ENCODE peak calls at places on chromosomes 1 and 21, in eight cellular contexts. One of them, this sample, is unnamed.

GRCh38 chr1:226687476-226687875 is 51.6 kb downstream of the ITPKB start:
- DNase-seq in KBM-7: no peak
- DNase-seq in HAP-1: no peak
- DNase-seq in NCI-H187: no peak
- DNase-seq in endothelial cell: no peak
- DNase-seq in stimulated activated naive CD8-positive, alpha-beta T cell treated with anti-CD3 and anti-CD28 coated beads, Interleukin-15, Interleukin-2, amounts not matched to agents 100 U/mL and 50 U/mL, for 24 hours: peak
- DNase-seq in GM12891: no peak
- DNase-seq in GM04503: no peak
- DNase-seq in this sample: no peak

GRCh38 chr1:181969902-181970301 is 91.6 kb downstream of the ZNF648 start:
- DNase-seq in GM12891: no peak
- DNase-seq in KBM-7: no peak
- DNase-seq in stimulated activated naive CD8-positive, alpha-beta T cell treated with anti-CD3 and anti-CD28 coated beads, Interleukin-15, Interleukin-2, amounts not matched to agents 100 U/mL and 50 U/mL, for 24 hours: no peak
- DNase-seq in endothelial cell: no peak
- DNase-seq in HAP-1: no peak
- DNase-seq in GM04503: no peak
- DNase-seq in NCI-H187: no peak
- DNase-seq in this sample: no peak

GRCh38 chr1:235883261-235883927 is 16.7 kb upstream of the LYST start:
- DNase-seq in HAP-1: no peak
- DNase-seq in GM12891: no peak
- DNase-seq in endothelial cell: no peak
- DNase-seq in GM04503: peak
- DNase-seq in stimulated activated naive CD8-positive, alpha-beta T cell treated with anti-CD3 and anti-CD28 coated beads, Interleukin-15, Interleukin-2, amounts not matched to agents 100 U/mL and 50 U/mL, for 24 hours: peak
- DNase-seq in NCI-H187: no peak
- DNase-seq in KBM-7: no peak
- DNase-seq in this sample: peak

GRCh38 chr21:31326478-31327247 is 17.4 kb downstream of the TIAM1 start:
- DNase-seq in stimulated activated naive CD8-positive, alpha-beta T cell treated with anti-CD3 and anti-CD28 coated beads, Interleukin-15, Interleukin-2, amounts not matched to agents 100 U/mL and 50 U/mL, for 24 hours: peak
- DNase-seq in NCI-H187: no peak
- DNase-seq in GM04503: no peak
- DNase-seq in KBM-7: peak
- DNase-seq in endothelial cell: no peak
- DNase-seq in HAP-1: no peak
- DNase-seq in GM12891: peak
- DNase-seq in this sample: no peak

GRCh38 chr1:207603777-207604176 is 41.2 kb upstream of the CR1L start:
- DNase-seq in GM12891: no peak
- DNase-seq in KBM-7: no peak
- DNase-seq in endothelial cell: no peak
- DNase-seq in HAP-1: no peak
- DNase-seq in stimulated activated naive CD8-positive, alpha-beta T cell treated with anti-CD3 and anti-CD28 coated beads, Interleukin-15, Interleukin-2, amounts not matched to agents 100 U/mL and 50 U/mL, for 24 hours: no peak
- DNase-seq in GM04503: no peak
- DNase-seq in NCI-H187: no peak
- DNase-seq in this sample: peak

GRCh38 chr1:117895482-117896114 is 33.8 kb downstream of the GDAP2 start:
- DNase-seq in endothelial cell: peak
- DNase-seq in GM12891: peak
- DNase-seq in KBM-7: peak
- DNase-seq in HAP-1: peak
- DNase-seq in GM04503: peak
- DNase-seq in NCI-H187: peak
- DNase-seq in stimulated activated naive CD8-positive, alpha-beta T cell treated with anti-CD3 and anti-CD28 coated beads, Interleukin-15, Interleukin-2, amounts not matched to agents 100 U/mL and 50 U/mL, for 24 hours: peak
- DNase-seq in this sample: peak

GRCh38 chr1:229165327-229165726 is 105.6 kb upstream of the RAB4A start:
- DNase-seq in NCI-H187: no peak
- DNase-seq in stimulated activated naive CD8-positive, alpha-beta T cell treated with anti-CD3 and anti-CD28 coated beads, Interleukin-15, Interleukin-2, amounts not matched to agents 100 U/mL and 50 U/mL, for 24 hours: no peak
- DNase-seq in KBM-7: no peak
- DNase-seq in GM12891: no peak
- DNase-seq in endothelial cell: no peak
- DNase-seq in HAP-1: no peak
- DNase-seq in GM04503: no peak
- DNase-seq in this sample: no peak

GRCh38 chr21:42456457-42456856 is 39.6 kb downstream of the RSPH1 start:
- DNase-seq in stimulated activated naive CD8-positive, alpha-beta T cell treated with anti-CD3 and anti-CD28 coated beads, Interleukin-15, Interleukin-2, amounts not matched to agents 100 U/mL and 50 U/mL, for 24 hours: peak
- DNase-seq in KBM-7: no peak
- DNase-seq in GM12891: no peak
- DNase-seq in endothelial cell: no peak
- DNase-seq in NCI-H187: no peak
- DNase-seq in GM04503: no peak
- DNase-seq in HAP-1: no peak
- DNase-seq in this sample: peak

GRCh38 chr1:114352797-114353196 is 158.2 kb downstream of the TRIM33 start:
- DNase-seq in endothelial cell: no peak
- DNase-seq in HAP-1: no peak
- DNase-seq in KBM-7: no peak
- DNase-seq in NCI-H187: no peak
- DNase-seq in GM12891: no peak
- DNase-seq in stimulated activated naive CD8-positive, alpha-beta T cell treated with anti-CD3 and anti-CD28 coated beads, Interleukin-15, Interleukin-2, amounts not matched to agents 100 U/mL and 50 U/mL, for 24 hours: no peak
- DNase-seq in GM04503: no peak
- DNase-seq in this sample: no peak

GRCh38 chr1:18256318-18257235 is 149.0 kb downstream of the IGSF21 start:
- DNase-seq in NCI-H187: no peak
- DNase-seq in endothelial cell: peak
- DNase-seq in GM12891: peak
- DNase-seq in HAP-1: peak
- DNase-seq in GM04503: no peak
- DNase-seq in stimulated activated naive CD8-positive, alpha-beta T cell treated with anti-CD3 and anti-CD28 coated beads, Interleukin-15, Interleukin-2, amounts not matched to agents 100 U/mL and 50 U/mL, for 24 hours: peak
- DNase-seq in KBM-7: peak
- DNase-seq in this sample: peak

GRCh38 chr1:206145771-206146290 is 28.6 kb upstream of the AVPR1B start:
- DNase-seq in KBM-7: no peak
- DNase-seq in HAP-1: no peak
- DNase-seq in NCI-H187: no peak
- DNase-seq in GM04503: no peak
- DNase-seq in stimulated activated naive CD8-positive, alpha-beta T cell treated with anti-CD3 and anti-CD28 coated beads, Interleukin-15, Interleukin-2, amounts not matched to agents 100 U/mL and 50 U/mL, for 24 hours: no peak
- DNase-seq in GM12891: no peak
- DNase-seq in endothelial cell: no peak
- DNase-seq in this sample: no peak

GRCh38 chr1:117932576-117932975 is 3.0 kb downstream of the WDR3 start:
- DNase-seq in KBM-7: no peak
- DNase-seq in stimulated activated naive CD8-positive, alpha-beta T cell treated with anti-CD3 and anti-CD28 coated beads, Interleukin-15, Interleukin-2, amounts not matched to agents 100 U/mL and 50 U/mL, for 24 hours: no peak
- DNase-seq in GM12891: no peak
- DNase-seq in endothelial cell: no peak
- DNase-seq in NCI-H187: no peak
- DNase-seq in HAP-1: no peak
- DNase-seq in GM04503: no peak
- DNase-seq in this sample: no peak

GRCh38 chr1:41673355-41673754 is 188.9 kb upstream of the EDN2 start:
- DNase-seq in stimulated activated naive CD8-positive, alpha-beta T cell treated with anti-CD3 and anti-CD28 coated beads, Interleukin-15, Interleukin-2, amounts not matched to agents 100 U/mL and 50 U/mL, for 24 hours: peak
- DNase-seq in GM04503: no peak
- DNase-seq in endothelial cell: no peak
- DNase-seq in KBM-7: no peak
- DNase-seq in GM12891: no peak
- DNase-seq in NCI-H187: no peak
- DNase-seq in HAP-1: no peak
- DNase-seq in this sample: peak

GRCh38 chr1:110455151-110455550 is 4.2 kb downstream of the PROK1 start:
- DNase-seq in endothelial cell: peak
- DNase-seq in HAP-1: peak
- DNase-seq in stimulated activated naive CD8-positive, alpha-beta T cell treated with anti-CD3 and anti-CD28 coated beads, Interleukin-15, Interleukin-2, amounts not matched to agents 100 U/mL and 50 U/mL, for 24 hours: no peak
- DNase-seq in NCI-H187: no peak
- DNase-seq in KBM-7: peak
- DNase-seq in GM04503: no peak
- DNase-seq in GM12891: no peak
- DNase-seq in this sample: peak

GRCh38 chr1:14866841-14867626 is 268.5 kb downstream of the KAZN start:
- DNase-seq in endothelial cell: no peak
- DNase-seq in GM04503: no peak
- DNase-seq in NCI-H187: no peak
- DNase-seq in stimulated activated naive CD8-positive, alpha-beta T cell treated with anti-CD3 and anti-CD28 coated beads, Interleukin-15, Interleukin-2, amounts not matched to agents 100 U/mL and 50 U/mL, for 24 hours: no peak
- DNase-seq in GM12891: no peak
- DNase-seq in KBM-7: no peak
- DNase-seq in HAP-1: peak
- DNase-seq in this sample: no peak

GRCh38 chr21:43645414-43645891 is 13.8 kb downstream of the HSF2BP start:
- DNase-seq in GM12891: peak
- DNase-seq in NCI-H187: no peak
- DNase-seq in HAP-1: peak
- DNase-seq in endothelial cell: peak
- DNase-seq in GM04503: peak
- DNase-seq in KBM-7: peak
- DNase-seq in stimulated activated naive CD8-positive, alpha-beta T cell treated with anti-CD3 and anti-CD28 coated beads, Interleukin-15, Interleukin-2, amounts not matched to agents 100 U/mL and 50 U/mL, for 24 hours: peak
- DNase-seq in this sample: peak

GRCh38 chr1:63929106-63929478 is 155.3 kb downstream of the ROR1 start:
- DNase-seq in stimulated activated naive CD8-positive, alpha-beta T cell treated with anti-CD3 and anti-CD28 coated beads, Interleukin-15, Interleukin-2, amounts not matched to agents 100 U/mL and 50 U/mL, for 24 hours: no peak
- DNase-seq in KBM-7: no peak
- DNase-seq in HAP-1: no peak
- DNase-seq in endothelial cell: no peak
- DNase-seq in NCI-H187: no peak
- DNase-seq in GM04503: no peak
- DNase-seq in GM12891: no peak
- DNase-seq in this sample: no peak

GRCh38 chr21:45334134-45334533 is 46.4 kb upstream of the POFUT2 start:
- DNase-seq in HAP-1: no peak
- DNase-seq in GM04503: no peak
- DNase-seq in endothelial cell: no peak
- DNase-seq in stimulated activated naive CD8-positive, alpha-beta T cell treated with anti-CD3 and anti-CD28 coated beads, Interleukin-15, Interleukin-2, amounts not matched to agents 100 U/mL and 50 U/mL, for 24 hours: no peak
- DNase-seq in NCI-H187: no peak
- DNase-seq in GM12891: no peak
- DNase-seq in KBM-7: no peak
- DNase-seq in this sample: no peak

GRCh38 chr1:96492236-96492635 is 229.3 kb upstream of the PTBP2 start:
- DNase-seq in HAP-1: peak
- DNase-seq in GM04503: no peak
- DNase-seq in endothelial cell: no peak
- DNase-seq in GM12891: no peak
- DNase-seq in KBM-7: no peak
- DNase-seq in NCI-H187: peak
- DNase-seq in stimulated activated naive CD8-positive, alpha-beta T cell treated with anti-CD3 and anti-CD28 coated beads, Interleukin-15, Interleukin-2, amounts not matched to agents 100 U/mL and 50 U/mL, for 24 hours: no peak
- DNase-seq in this sample: peak

GRCh38 chr1:203306970-203307541 is 1.7 kb downstream of the BTG2 start:
- DNase-seq in stimulated activated naive CD8-positive, alpha-beta T cell treated with anti-CD3 and anti-CD28 coated beads, Interleukin-15, Interleukin-2, amounts not matched to agents 100 U/mL and 50 U/mL, for 24 hours: peak
- DNase-seq in GM04503: no peak
- DNase-seq in NCI-H187: no peak
- DNase-seq in KBM-7: no peak
- DNase-seq in endothelial cell: no peak
- DNase-seq in GM12891: no peak
- DNase-seq in HAP-1: peak
- DNase-seq in this sample: no peak

GRCh38 chr1:103171041-103171590 is 62.8 kb upstream of the COL11A1 start:
- DNase-seq in stimulated activated naive CD8-positive, alpha-beta T cell treated with anti-CD3 and anti-CD28 coated beads, Interleukin-15, Interleukin-2, amounts not matched to agents 100 U/mL and 50 U/mL, for 24 hours: no peak
- DNase-seq in GM04503: no peak
- DNase-seq in endothelial cell: no peak
- DNase-seq in GM12891: no peak
- DNase-seq in HAP-1: no peak
- DNase-seq in KBM-7: no peak
- DNase-seq in NCI-H187: no peak
- DNase-seq in this sample: no peak

GRCh38 chr1:205626216-205626615 is 5.6 kb downstream of the ELK4 start:
- DNase-seq in stimulated activated naive CD8-positive, alpha-beta T cell treated with anti-CD3 and anti-CD28 coated beads, Interleukin-15, Interleukin-2, amounts not matched to agents 100 U/mL and 50 U/mL, for 24 hours: no peak
- DNase-seq in NCI-H187: no peak
- DNase-seq in HAP-1: no peak
- DNase-seq in GM12891: no peak
- DNase-seq in endothelial cell: no peak
- DNase-seq in GM04503: no peak
- DNase-seq in KBM-7: no peak
- DNase-seq in this sample: no peak

GRCh38 chr1:182084487-182085316 is 23.2 kb upstream of the ZNF648 start:
- DNase-seq in HAP-1: peak
- DNase-seq in stimulated activated naive CD8-positive, alpha-beta T cell treated with anti-CD3 and anti-CD28 coated beads, Interleukin-15, Interleukin-2, amounts not matched to agents 100 U/mL and 50 U/mL, for 24 hours: peak
- DNase-seq in GM12891: peak
- DNase-seq in KBM-7: peak
- DNase-seq in NCI-H187: peak
- DNase-seq in GM04503: peak
- DNase-seq in endothelial cell: peak
- DNase-seq in this sample: peak

GRCh38 chr21:42460391-42461184 is 35.4 kb downstream of the RSPH1 start:
- DNase-seq in HAP-1: no peak
- DNase-seq in NCI-H187: peak
- DNase-seq in endothelial cell: no peak
- DNase-seq in KBM-7: peak
- DNase-seq in GM12891: no peak
- DNase-seq in GM04503: no peak
- DNase-seq in stimulated activated naive CD8-positive, alpha-beta T cell treated with anti-CD3 and anti-CD28 coated beads, Interleukin-15, Interleukin-2, amounts not matched to agents 100 U/mL and 50 U/mL, for 24 hours: peak
- DNase-seq in this sample: no peak

GRCh38 chr1:88890790-88891317 is 513 bp downstream of the GTF2B start:
- DNase-seq in endothelial cell: peak
- DNase-seq in GM12891: no peak
- DNase-seq in NCI-H187: no peak
- DNase-seq in GM04503: no peak
- DNase-seq in stimulated activated naive CD8-positive, alpha-beta T cell treated with anti-CD3 and anti-CD28 coated beads, Interleukin-15, Interleukin-2, amounts not matched to agents 100 U/mL and 50 U/mL, for 24 hours: peak
- DNase-seq in HAP-1: peak
- DNase-seq in KBM-7: peak
- DNase-seq in this sample: peak

GRCh38 chr1:224377676-224378006 is 21.0 kb downstream of the CNIH4 start:
- DNase-seq in HAP-1: no peak
- DNase-seq in NCI-H187: no peak
- DNase-seq in endothelial cell: no peak
- DNase-seq in KBM-7: no peak
- DNase-seq in GM12891: no peak
- DNase-seq in GM04503: peak
- DNase-seq in stimulated activated naive CD8-positive, alpha-beta T cell treated with anti-CD3 and anti-CD28 coated beads, Interleukin-15, Interleukin-2, amounts not matched to agents 100 U/mL and 50 U/mL, for 24 hours: peak
- DNase-seq in this sample: peak

This sample was measured in Daoy.